ENCODE peak calls at places on chromosome 5, in five cellular contexts. C is posterior cingulate gyrus; U is effector CD4-positive, alpha-beta T cell; Z is HEK293T; F is activated T-cell treated with anti-CD3 and anti-CD28 coated beads, Interleukin-2, amount 50 U/mL, for 4 hours. B is an unnamed sample.

GRCh38 chr5:128498844-128499455 is 39.1 kb downstream of the FBN2 start:
- DNase-seq in F (no peak), Z (peak), C (no peak), U (no peak), B (no peak)

GRCh38 chr5:112355058-112355685 is 63.9 kb downstream of the EPB41L4A start:
- DNase-seq in Z (no peak), F (no peak), C (no peak), U (no peak), B (no peak)

GRCh38 chr5:172312286-172312685 is 28.7 kb upstream of the UBTD2 start:
- DNase-seq in Z (no peak), U (no peak), C (no peak), F (no peak), B (no peak)

GRCh38 chr5:147685991-147686390 is 96.5 kb downstream of the JAKMIP2 start:
- DNase-seq in Z (no peak), C (no peak), F (no peak), U (no peak), B (no peak)

GRCh38 chr5:140372971-140373487 is 13.0 kb downstream of the SLC4A9 start:
- DNase-seq in U (peak), F (peak), Z (peak), C (peak), B (no peak)

GRCh38 chr5:89080467-89081116 is 197.6 kb upstream of the MEF2C start:
- DNase-seq in Z (no peak), F (no peak), C (no peak), U (no peak), B (no peak)

GRCh38 chr5:55816342-55816741 is 34.8 kb upstream of the IL31RA start:
- DNase-seq in U (no peak), Z (no peak), F (no peak), C (no peak), B (no peak)

GRCh38 chr5:160213537-160213936 is 15.8 kb upstream of the FABP6 start:
- DNase-seq in F (no peak), C (no peak), U (no peak), Z (no peak), B (no peak)

GRCh38 chr5:160747963-160748362 is 104.0 kb downstream of the ATP10B start:
- DNase-seq in F (no peak), Z (no peak), C (peak), U (no peak), B (no peak)

GRCh38 chr5:142808778-142809606 is 38.8 kb downstream of the ARHGAP26 start:
- DNase-seq in F (no peak), U (no peak), Z (no peak), C (no peak), B (no peak)

GRCh38 chr5:87347272-87347671 is 65.5 kb downstream of the CCNH start:
- DNase-seq in Z (no peak), C (no peak), F (no peak), U (no peak), B (no peak)

GRCh38 chr5:127031147-127031862 is 947 bp upstream of the MARCHF3 start:
- DNase-seq in F (peak), U (no peak), Z (peak), C (no peak), B (peak)

GRCh38 chr5:17896605-17897004 is 262.3 kb downstream of the TAF11L14 start:
- DNase-seq in U (no peak), Z (no peak), C (no peak), F (no peak), B (no peak)

GRCh38 chr5:159712672-159713071 is 203.6 kb upstream of the ADRA1B start:
- DNase-seq in Z (peak), F (no peak), C (no peak), U (no peak), B (no peak)

GRCh38 chr5:5421149-5421960 is 1.1 kb upstream of the ICE1 start:
- DNase-seq in Z (no peak), C (no peak), F (peak), U (no peak), B (no peak)

GRCh38 chr5:45454114-45454513 is 242.1 kb downstream of the HCN1 start:
- DNase-seq in Z (peak), C (no peak), F (no peak), U (no peak), B (no peak)

GRCh38 chr5:149618581-149619248 is 37.4 kb downstream of the ARHGEF37 start:
- DNase-seq in U (no peak), C (peak), Z (peak), F (no peak), B (no peak)

GRCh38 chr5:170681013-170681433 is 102.5 kb upstream of the GABRP start:
- DNase-seq in U (no peak), C (no peak), F (no peak), Z (peak), B (no peak)

GRCh38 chr5:124395287-124395686 is 351.2 kb downstream of the ZNF608 start:
- DNase-seq in Z (no peak), F (no peak), U (no peak), C (peak), B (no peak)

GRCh38 chr5:120150770-120151169 is 313.3 kb upstream of the PRR16 start:
- DNase-seq in C (no peak), U (no peak), F (no peak), Z (no peak), B (no peak)

GRCh38 chr5:73437126-73438047 is 11.2 kb downstream of the FOXD1 start:
- DNase-seq in U (no peak), Z (peak), F (no peak), C (no peak), B (no peak)